ENCODE peak calls at places on chromosomes 11 and 22, in four cellular contexts. One of them, this sample, is unnamed.
A peak's percentile ranks its signal among the peaks of the same experiment; 100 is the strongest.

GRCh38 chr11:77201370-77201769 is 73.3 kb downstream of the MYO7A start:
- DNase-seq in activated T-helper 1 cell treated with anti-CD3 and anti-CD28 coated beads, Interleukin-12 subunit alpha, Interleukin-12 subunit beta, Interleukin-2, Interleukin-4 antibody, amounts not matched to agents 30 ng/mL and 10 ng/mL and 1 ng/mL, durations not matched to agents 14 hours and 24 hours and 36 hours: no peak
- DNase-seq in NCI-H1105 treated with DMSO at 0.1 percent for 48 hours: no peak
- DNase-seq in COR-L47: no peak
- DNase-seq in this sample: no peak

GRCh38 chr11:34953955-34954354 is 37.5 kb downstream of the PDHX start:
- DNase-seq in activated T-helper 1 cell treated with anti-CD3 and anti-CD28 coated beads, Interleukin-12 subunit alpha, Interleukin-12 subunit beta, Interleukin-2, Interleukin-4 antibody, amounts not matched to agents 30 ng/mL and 10 ng/mL and 1 ng/mL, durations not matched to agents 14 hours and 24 hours and 36 hours: no peak
- DNase-seq in NCI-H1105 treated with DMSO at 0.1 percent for 48 hours: no peak
- DNase-seq in COR-L47: no peak
- DNase-seq in this sample: no peak

GRCh38 chr11:132142102-132142501 is 771.7 kb downstream of the NTM start:
- DNase-seq in activated T-helper 1 cell treated with anti-CD3 and anti-CD28 coated beads, Interleukin-12 subunit alpha, Interleukin-12 subunit beta, Interleukin-2, Interleukin-4 antibody, amounts not matched to agents 30 ng/mL and 10 ng/mL and 1 ng/mL, durations not matched to agents 14 hours and 24 hours and 36 hours: no peak
- DNase-seq in NCI-H1105 treated with DMSO at 0.1 percent for 48 hours: no peak
- DNase-seq in COR-L47: no peak
- DNase-seq in this sample: peak; percentile 85

GRCh38 chr22:19757140-19757984 is 3.2 kb upstream of the TBX1 start:
- DNase-seq in activated T-helper 1 cell treated with anti-CD3 and anti-CD28 coated beads, Interleukin-12 subunit alpha, Interleukin-12 subunit beta, Interleukin-2, Interleukin-4 antibody, amounts not matched to agents 30 ng/mL and 10 ng/mL and 1 ng/mL, durations not matched to agents 14 hours and 24 hours and 36 hours: no peak
- DNase-seq in NCI-H1105 treated with DMSO at 0.1 percent for 48 hours: no peak
- DNase-seq in COR-L47: no peak
- DNase-seq in this sample: no peak

GRCh38 chr11:7546324-7546791 is 32.6 kb downstream of the PPFIBP2 start:
- DNase-seq in activated T-helper 1 cell treated with anti-CD3 and anti-CD28 coated beads, Interleukin-12 subunit alpha, Interleukin-12 subunit beta, Interleukin-2, Interleukin-4 antibody, amounts not matched to agents 30 ng/mL and 10 ng/mL and 1 ng/mL, durations not matched to agents 14 hours and 24 hours and 36 hours: no peak
- DNase-seq in NCI-H1105 treated with DMSO at 0.1 percent for 48 hours: no peak
- DNase-seq in COR-L47: no peak
- DNase-seq in this sample: peak; percentile 95

GRCh38 chr11:86247608-86248007 is 3.1 kb downstream of the EED start:
- DNase-seq in activated T-helper 1 cell treated with anti-CD3 and anti-CD28 coated beads, Interleukin-12 subunit alpha, Interleukin-12 subunit beta, Interleukin-2, Interleukin-4 antibody, amounts not matched to agents 30 ng/mL and 10 ng/mL and 1 ng/mL, durations not matched to agents 14 hours and 24 hours and 36 hours: no peak
- DNase-seq in NCI-H1105 treated with DMSO at 0.1 percent for 48 hours: no peak
- DNase-seq in COR-L47: no peak
- DNase-seq in this sample: peak; percentile 35

GRCh38 chr11:46047520-46047919 is 73.7 kb downstream of the PHF21A start:
- DNase-seq in activated T-helper 1 cell treated with anti-CD3 and anti-CD28 coated beads, Interleukin-12 subunit alpha, Interleukin-12 subunit beta, Interleukin-2, Interleukin-4 antibody, amounts not matched to agents 30 ng/mL and 10 ng/mL and 1 ng/mL, durations not matched to agents 14 hours and 24 hours and 36 hours: no peak
- DNase-seq in NCI-H1105 treated with DMSO at 0.1 percent for 48 hours: no peak
- DNase-seq in COR-L47: no peak
- DNase-seq in this sample: no peak

GRCh38 chr11:73177380-73178091 is 35.4 kb upstream of the FCHSD2 start:
- DNase-seq in activated T-helper 1 cell treated with anti-CD3 and anti-CD28 coated beads, Interleukin-12 subunit alpha, Interleukin-12 subunit beta, Interleukin-2, Interleukin-4 antibody, amounts not matched to agents 30 ng/mL and 10 ng/mL and 1 ng/mL, durations not matched to agents 14 hours and 24 hours and 36 hours: no peak
- DNase-seq in NCI-H1105 treated with DMSO at 0.1 percent for 48 hours: no peak
- DNase-seq in COR-L47: no peak
- DNase-seq in this sample: no peak

GRCh38 chr11:35144103-35144741 is 5.3 kb downstream of the CD44 start:
- DNase-seq in activated T-helper 1 cell treated with anti-CD3 and anti-CD28 coated beads, Interleukin-12 subunit alpha, Interleukin-12 subunit beta, Interleukin-2, Interleukin-4 antibody, amounts not matched to agents 30 ng/mL and 10 ng/mL and 1 ng/mL, durations not matched to agents 14 hours and 24 hours and 36 hours: peak; percentile 69
- DNase-seq in NCI-H1105 treated with DMSO at 0.1 percent for 48 hours: no peak
- DNase-seq in COR-L47: no peak
- DNase-seq in this sample: peak; percentile 84

GRCh38 chr11:37506516-37506915 is 908.5 kb upstream of the RAG2 start:
- DNase-seq in activated T-helper 1 cell treated with anti-CD3 and anti-CD28 coated beads, Interleukin-12 subunit alpha, Interleukin-12 subunit beta, Interleukin-2, Interleukin-4 antibody, amounts not matched to agents 30 ng/mL and 10 ng/mL and 1 ng/mL, durations not matched to agents 14 hours and 24 hours and 36 hours: no peak
- DNase-seq in NCI-H1105 treated with DMSO at 0.1 percent for 48 hours: no peak
- DNase-seq in COR-L47: no peak
- DNase-seq in this sample: no peak

GRCh38 chr22:44890416-44891292 is 119.2 kb downstream of the PHF21B start:
- DNase-seq in activated T-helper 1 cell treated with anti-CD3 and anti-CD28 coated beads, Interleukin-12 subunit alpha, Interleukin-12 subunit beta, Interleukin-2, Interleukin-4 antibody, amounts not matched to agents 30 ng/mL and 10 ng/mL and 1 ng/mL, durations not matched to agents 14 hours and 24 hours and 36 hours: no peak
- DNase-seq in NCI-H1105 treated with DMSO at 0.1 percent for 48 hours: no peak
- DNase-seq in COR-L47: no peak
- DNase-seq in this sample: no peak